ENCODE peak calls at places on chromosomes 5 and 9, in nine cellular contexts. T is iris pigment epithelial cell, Y is fibroblast of the aortic adventitia, G is WTC11, A is epithelial cell of esophagus, M is ACHN, E is globus pallidus, R is SW480, F is GM10248. O is an unnamed sample.

GRCh38 chr9:37827483-37828165 is 27.0 kb downstream of the DCAF10 start:
- DNase-seq in A (no peak), R (no peak), Y (no peak), F (no peak), E (no peak), G (no peak), M (no peak), T (no peak), O (no peak)

GRCh38 chr5:160366230-160366629 is 4.2 kb downstream of the C1QTNF2 start:
- DNase-seq in M (no peak), F (no peak), A (peak), R (no peak), E (no peak), G (no peak), T (no peak), Y (no peak), O (no peak)

GRCh38 chr5:61319388-61320146 is 12.5 kb upstream of the ZSWIM6 start:
- DNase-seq in F (peak), T (peak), G (no peak), M (no peak), Y (no peak), A (no peak), E (no peak), R (no peak), O (no peak)

GRCh38 chr5:126503602-126504104 is 80.4 kb downstream of the GRAMD2B start:
- DNase-seq in F (no peak), Y (peak), M (peak), T (peak), R (no peak), E (peak), A (peak), G (no peak), O (no peak)

GRCh38 chr9:74348777-74349176 is 148.4 kb upstream of the RORB start:
- DNase-seq in E (no peak), M (no peak), Y (no peak), A (no peak), T (no peak), F (no peak), G (no peak), R (no peak), O (no peak)

GRCh38 chr9:77449177-77450092 is 198.7 kb downstream of the GNA14 start:
- DNase-seq in A (peak), G (no peak), Y (peak), E (no peak), T (peak), F (no peak), M (no peak), R (no peak), O (peak)

GRCh38 chr9:135932656-135933055 is 25.3 kb upstream of the CAMSAP1 start:
- DNase-seq in T (no peak), Y (no peak), E (no peak), M (no peak), G (no peak), R (no peak), F (no peak), A (no peak), O (no peak)

GRCh38 chr9:18208166-18209059 is 265.5 kb upstream of the ADAMTSL1 start:
- DNase-seq in E (no peak), F (no peak), T (peak), R (peak), G (peak), A (peak), M (peak), Y (peak), O (no peak)

GRCh38 chr9:72537011-72537545 is 15.7 kb downstream of the TMC1 start:
- DNase-seq in E (no peak), Y (peak), T (no peak), R (no peak), A (no peak), G (no peak), M (no peak), F (no peak), O (no peak)

GRCh38 chr5:141559481-141559880 is 59.3 kb downstream of the DIAPH1 start:
- DNase-seq in T (peak), Y (peak), F (no peak), R (peak), G (no peak), A (peak), E (no peak), M (no peak), O (peak)

GRCh38 chr9:99947395-99947794 is 40.9 kb downstream of the STX17 start:
- DNase-seq in A (peak), R (no peak), F (no peak), M (no peak), G (no peak), T (peak), E (no peak), Y (no peak), O (no peak)

GRCh38 chr9:134936021-134936761 is 18.5 kb upstream of the FCN1 start:
- DNase-seq in F (peak), A (no peak), R (no peak), M (no peak), T (no peak), G (no peak), Y (no peak), E (no peak), O (no peak)

GRCh38 chr9:36442710-36443109 is 42.6 kb upstream of the RNF38 start:
- DNase-seq in E (no peak), G (no peak), A (no peak), F (no peak), T (no peak), R (no peak), M (no peak), Y (no peak), O (no peak)

GRCh38 chr9:120742951-120743416 is 28.7 kb upstream of the MEGF9 start:
- DNase-seq in R (peak), G (no peak), M (peak), T (peak), A (peak), Y (peak), E (no peak), F (peak), O (no peak)

GRCh38 chr5:76787237-76787636 is 31.6 kb upstream of the F2RL1 start:
- DNase-seq in Y (peak), G (no peak), M (no peak), A (peak), E (no peak), T (peak), R (peak), F (no peak), O (no peak)

GRCh38 chr5:96819806-96820205 is 12.1 kb upstream of the ERAP1 start:
- DNase-seq in T (no peak), R (no peak), E (no peak), G (no peak), M (no peak), F (no peak), Y (no peak), A (no peak), O (no peak)

GRCh38 chr5:148864113-148864841 is 37.9 kb downstream of the ADRB2 start:
- DNase-seq in F (no peak), E (no peak), M (no peak), A (no peak), R (no peak), G (no peak), Y (peak), T (peak), O (no peak)

GRCh38 chr5:162154242-162154641 is 86.7 kb downstream of the GABRG2 start:
- DNase-seq in T (no peak), E (no peak), M (no peak), A (no peak), G (no peak), R (no peak), Y (no peak), F (no peak), O (no peak)

GRCh38 chr5:125006011-125006685 is 259.7 kb upstream of the ZNF608 start:
- DNase-seq in E (no peak), M (no peak), R (no peak), G (no peak), A (no peak), T (no peak), Y (no peak), F (peak), O (no peak)

GRCh38 chr5:179927834-179928233 is 20.1 kb upstream of the TBC1D9B start:
- DNase-seq in F (no peak), T (no peak), M (no peak), Y (no peak), A (peak), E (no peak), G (no peak), R (no peak), O (no peak)

GRCh38 chr9:136095028-136095494 is at the start of gene NACC2:
- DNase-seq in F (no peak), G (peak), T (peak), M (peak), E (no peak), Y (peak), A (peak), R (peak), O (peak)

GRCh38 chr9:2925016-2925415 is 81.1 kb upstream of the PUM3 start:
- DNase-seq in Y (no peak), E (no peak), R (no peak), M (no peak), A (no peak), T (no peak), F (no peak), G (no peak), O (no peak)

GRCh38 chr5:143302344-143302743 is 101.1 kb downstream of the NR3C1 start:
- DNase-seq in R (no peak), T (no peak), G (no peak), F (no peak), A (peak), Y (peak), E (no peak), M (no peak), O (no peak)

O was measured in DMS79 treated with DMSO at 0.1 percent for 48 hours.